ENCODE peak calls at places on chromosomes 2 and 18, in nine cellular contexts. M is right lobe of liver, G is heart left ventricle, E is A549, L is AG04450, T is fibroblast of the aortic adventitia, F is AG10803, Y is upper lobe of left lung, J is fibroblast of lung. H is an unnamed sample.

GRCh38 chr2:31935370-31935769 is 75.4 kb downstream of the MEMO1 start:
- DNase-seq in Y (no peak), L (no peak), T (no peak), M (no peak), J (no peak), G (no peak), F (no peak), E (no peak), H (no peak)

GRCh38 chr2:237876518-237876917 is 17.1 kb downstream of the RAMP1 start:
- DNase-seq in F (no peak), E (no peak), M (no peak), G (no peak), L (no peak), Y (no peak), J (no peak), T (no peak), H (no peak)

GRCh38 chr2:207955456-207955855 is 69.9 kb downstream of the PLEKHM3 start:
- DNase-seq in Y (no peak), M (no peak), J (no peak), E (no peak), L (no peak), F (no peak), T (no peak), G (no peak), H (no peak)

GRCh38 chr2:240595381-240596079 is 9.0 kb downstream of the CAPN10 start:
- DNase-seq in Y (no peak), G (peak), L (no peak), J (no peak), E (peak), F (no peak), T (no peak), M (no peak), H (no peak)

GRCh38 chr2:183134016-183134415 is 9.8 kb downstream of the NUP35 start:
- DNase-seq in F (no peak), M (no peak), E (no peak), T (no peak), Y (no peak), L (no peak), G (no peak), J (no peak), H (no peak)

GRCh38 chr18:22913861-22914260 is 19.3 kb upstream of the RBBP8 start:
- DNase-seq in T (no peak), E (no peak), Y (peak), G (no peak), F (no peak), J (no peak), L (no peak), M (no peak), H (no peak)

GRCh38 chr2:66790651-66791181 is 355.8 kb downstream of the MEIS1 start:
- DNase-seq in M (no peak), G (no peak), E (peak), Y (no peak), L (no peak), T (peak), J (peak), F (no peak), H (no peak)

GRCh38 chr2:48346124-48346536 is 183.8 kb upstream of the STON1 start:
- DNase-seq in E (peak), M (peak), G (peak), T (peak), Y (peak), L (peak), J (peak), F (peak), H (peak)

GRCh38 chr2:121662651-121663050 is 13.4 kb upstream of the CLASP1 start:
- DNase-seq in E (no peak), F (no peak), G (no peak), J (peak), M (no peak), Y (no peak), T (no peak), L (no peak), H (no peak)

GRCh38 chr2:45000921-45001628 is 8.2 kb downstream of the SIX2 start:
- DNase-seq in Y (no peak), E (no peak), J (no peak), M (peak), G (no peak), L (no peak), T (no peak), F (no peak), H (no peak)

GRCh38 chr2:42261531-42262195 is 92.5 kb downstream of the EML4 start:
- DNase-seq in Y (peak), E (no peak), G (no peak), F (no peak), L (no peak), T (no peak), M (no peak), J (no peak), H (no peak)

GRCh38 chr2:8303322-8303832 is 378.5 kb upstream of the ID2 start:
- DNase-seq in J (peak), Y (peak), F (no peak), L (no peak), M (peak), E (no peak), G (peak), T (no peak), H (peak)

GRCh38 chr2:112887904-112888303 is 23.1 kb upstream of the IL37 start:
- DNase-seq in F (no peak), J (no peak), L (no peak), E (no peak), G (no peak), T (no peak), Y (no peak), M (no peak), H (no peak)

GRCh38 chr18:46536215-46536874 is 120.7 kb downstream of the LOXHD1 start:
- DNase-seq in G (no peak), E (peak), Y (no peak), M (no peak), T (no peak), L (no peak), F (no peak), J (peak), H (no peak)

GRCh38 chr2:28683100-28683706 is 68.4 kb upstream of the PPP1CB start:
- DNase-seq in F (peak), J (peak), Y (peak), G (peak), L (no peak), E (peak), T (peak), M (peak), H (peak)

GRCh38 chr2:10877691-10878111 is 34.0 kb upstream of the KCNF1 start:
- DNase-seq in Y (peak), L (no peak), F (no peak), G (no peak), T (no peak), J (no peak), E (no peak), M (no peak), H (no peak)

GRCh38 chr2:52064234-52064633 is 1032.3 kb upstream of the NRXN1 start:
- DNase-seq in F (no peak), G (no peak), L (no peak), M (no peak), T (no peak), E (no peak), J (no peak), Y (no peak), H (no peak)

GRCh38 chr2:137836671-137837070 is 127.6 kb upstream of the HNMT start:
- DNase-seq in L (no peak), E (no peak), M (no peak), G (no peak), J (no peak), F (no peak), T (no peak), Y (no peak), H (no peak)

GRCh38 chr2:143121957-143122356 is 7.3 kb upstream of the ARHGAP15 start:
- DNase-seq in T (no peak), M (no peak), L (no peak), F (no peak), E (no peak), G (no peak), J (no peak), Y (no peak), H (no peak)

GRCh38 chr18:6881034-6881800 is 151.7 kb downstream of the ARHGAP28 start:
- DNase-seq in T (peak), F (peak), Y (no peak), J (peak), E (no peak), G (no peak), L (peak), M (no peak), H (no peak)

GRCh38 chr2:187842978-187843847 is 289.0 kb upstream of the TFPI start:
- DNase-seq in G (no peak), T (peak), J (peak), F (peak), E (peak), M (no peak), L (peak), Y (no peak), H (peak)

GRCh38 chr2:215860076-215860475 is 153.3 kb downstream of the MREG start:
- DNase-seq in E (no peak), M (no peak), J (peak), F (peak), L (no peak), Y (no peak), G (no peak), T (no peak), H (no peak)

GRCh38 chr2:136932700-136933099 is 167.4 kb downstream of the THSD7B start:
- DNase-seq in M (no peak), Y (no peak), G (no peak), F (peak), L (no peak), J (peak), E (peak), T (peak), H (no peak)

GRCh38 chr2:68764781-68765385 is 30.3 kb downstream of the ARHGAP25 start:
- DNase-seq in E (no peak), T (peak), J (peak), L (peak), M (no peak), F (peak), Y (no peak), G (no peak), H (no peak)

GRCh38 chr18:27394687-27395086 is 209.6 kb upstream of the CHST9 start:
- DNase-seq in G (no peak), L (no peak), J (no peak), T (no peak), M (no peak), E (no peak), F (no peak), Y (no peak), H (no peak)

GRCh38 chr18:27404855-27405254 is 219.7 kb upstream of the CHST9 start:
- DNase-seq in T (no peak), F (no peak), M (no peak), J (no peak), E (no peak), G (no peak), Y (no peak), L (no peak), H (no peak)

GRCh38 chr18:27400001-27400400 is 214.9 kb upstream of the CHST9 start:
- DNase-seq in M (no peak), L (no peak), G (no peak), F (no peak), E (no peak), J (no peak), T (no peak), Y (no peak), H (no peak)
- TF ChIP-seq CTCF in M (no peak), L (no peak), G (no peak), F (no peak), E (no peak), J (no peak), T (no peak), Y (no peak), H (peak)

GRCh38 chr2:220228310-220229006 is 601.0 kb downstream of the SLC4A3 start:
- DNase-seq in J (peak), M (no peak), L (peak), T (peak), Y (no peak), G (no peak), F (peak), E (peak), H (peak)
- H3K4me3 ChIP-seq in J (peak), M (no peak), L (peak), T (peak), Y (no peak), G (no peak), F (no peak), E (peak), H (no peak)

GRCh38 chr2:99085400-99085799 is 56.1 kb upstream of the C2orf15 start:
- DNase-seq in E (peak), J (no peak), T (no peak), F (no peak), Y (no peak), L (no peak), M (no peak), G (no peak), H (no peak)
- TF ChIP-seq CTCF in E (peak), J (peak), T (peak), F (peak), Y (no peak), L (peak), M (peak), G (peak), H (peak)

GRCh38 chr18:3771121-3771971 is 321.4 kb downstream of the TGIF1 start:
- DNase-seq in J (peak), G (peak), T (peak), E (peak), F (peak), M (peak), L (peak), Y (peak), H (peak)
- H3K4me3 ChIP-seq in J (peak), G (peak), T (peak), E (peak), F (peak), M (peak), L (peak), Y (peak), H (peak)

H was measured in astrocyte of the spinal cord.